ENCODE peak calls at places on chromosomes 6 and 20, in seven cellular contexts. L is cardiac muscle cell; Q is ecto neural progenitor cell; C is stimulated activated naive CD4-positive, alpha-beta T cell; G is RCC 7860; E is K562; N is AG09309. O is an unnamed sample.

GRCh38 chr6:31352497-31353368 is 4.2 kb downstream of the HLA-B start:
- DNase-seq in G (no peak), C (no peak), N (no peak), E (no peak), Q (no peak), L (no peak), O (no peak)

GRCh38 chr6:35496036-35496850 is 636 bp downstream of the TEAD3 start:
- DNase-seq in G (no peak), N (no peak), L (peak; percentile 73), Q (peak; percentile 77), C (no peak), E (peak; percentile 82), O (no peak)

GRCh38 chr20:18750735-18751134 is 62.8 kb upstream of the SCP2D1 start:
- DNase-seq in G (no peak), E (no peak), L (no peak), N (no peak), C (no peak), Q (no peak), O (no peak)

GRCh38 chr20:1844723-1845523 is 50.3 kb upstream of the SIRPA start:
- DNase-seq in G (no peak), N (no peak), Q (no peak), E (no peak), C (no peak), L (no peak), O (no peak)

GRCh38 chr6:102398788-102399390 is 1005.4 kb downstream of the GRIK2 start:
- DNase-seq in Q (no peak), L (no peak), N (no peak), C (no peak), E (no peak), G (no peak), O (no peak)

GRCh38 chr6:12474167-12475140 is 184.3 kb downstream of the EDN1 start:
- DNase-seq in L (no peak), Q (no peak), N (no peak), E (no peak), C (no peak), G (no peak), O (no peak)

GRCh38 chr20:62832951-62833391 is 16.1 kb downstream of the COL9A3 start:
- DNase-seq in C (no peak), E (no peak), G (no peak), L (no peak), N (no peak), Q (no peak), O (no peak)

GRCh38 chr20:25139061-25139705 is 56.3 kb upstream of the ENTPD6 start:
- DNase-seq in E (no peak), N (no peak), C (no peak), Q (no peak), L (peak; percentile 22), G (no peak), O (no peak)

GRCh38 chr6:158057213-158057987 is 75.7 kb downstream of the SYNJ2 start:
- DNase-seq in G (peak; percentile 97), E (no peak), L (no peak), N (peak; percentile 90), Q (no peak), C (no peak), O (no peak)

GRCh38 chr6:31738048-31738979 is 1.5 kb upstream of the MSH5 start:
- DNase-seq in L (peak; percentile 24), E (peak; percentile 72), Q (no peak), C (peak; percentile 53), G (peak; percentile 83), N (no peak), O (peak; percentile 83)

GRCh38 chr6:130500693-130501092 is 134.9 kb downstream of the TMEM200A start:
- DNase-seq in L (no peak), N (peak; percentile 92), Q (no peak), G (no peak), C (no peak), E (no peak), O (no peak)

GRCh38 chr20:1130058-1130694 is 11.8 kb downstream of the PSMF1 start:
- DNase-seq in E (no peak), G (no peak), N (no peak), L (no peak), C (no peak), Q (no peak), O (no peak)

GRCh38 chr20:18989736-18990474 is 176.3 kb downstream of the SCP2D1 start:
- DNase-seq in Q (peak; percentile 33), L (no peak), C (no peak), N (no peak), G (no peak), E (no peak), O (no peak)

GRCh38 chr6:1286972-1287600 is 24.8 kb upstream of the FOXQ1 start:
- DNase-seq in G (peak; percentile 59), N (peak; percentile 85), E (no peak), L (no peak), C (no peak), Q (no peak), O (no peak)

GRCh38 chr20:25372584-25373336 is 17.9 kb downstream of the ABHD12 start:
- DNase-seq in G (peak; percentile 89), L (no peak), N (peak; percentile 68), C (no peak), E (no peak), Q (no peak), O (no peak)

GRCh38 chr20:5658897-5659296 is 91.3 kb upstream of the SHLD1 start:
- DNase-seq in L (peak; percentile 22), E (no peak), N (no peak), G (peak; percentile 7), C (peak; percentile 64), Q (no peak), O (no peak)

GRCh38 chr20:33387177-33387576 is 14.1 kb downstream of the CDK5RAP1 start:
- DNase-seq in L (no peak), C (no peak), E (no peak), G (peak; percentile 89), Q (no peak), N (peak; percentile 32), O (no peak)

GRCh38 chr20:63854766-63855362 is 6.4 kb upstream of the ABHD16B start:
- DNase-seq in C (no peak), L (peak; percentile 63), G (no peak), Q (peak; percentile 58), N (no peak), E (no peak), O (no peak)

GRCh38 chr6:88492824-88493223 is 326.7 kb upstream of the CNR1 start:
- DNase-seq in N (peak; percentile 3), C (no peak), E (peak; percentile 25), Q (no peak), G (no peak), L (peak; percentile 23), O (peak; percentile 14)

GRCh38 chr6:124795879-124796838 is 166.1 kb upstream of the RNF217 start:
- DNase-seq in Q (peak; percentile 63), C (no peak), G (no peak), E (peak; percentile 32), L (peak; percentile 71), N (no peak), O (no peak)

GRCh38 chr6:37819802-37820712 is 530 bp downstream of the ZFAND3 start:
- DNase-seq in E (no peak), C (peak; percentile 11), Q (no peak), G (peak; percentile 66), L (peak; percentile 60), N (no peak), O (peak; percentile 60)

GRCh38 chr6:19841181-19841580 is 4.0 kb downstream of the ID4 start:
- DNase-seq in Q (no peak), L (no peak), C (no peak), N (no peak), G (no peak), E (no peak), O (no peak)